ENCODE peak calls at places on chromosomes 7 and 10, in five cellular contexts. One of them, this sample, is unnamed.

GRCh38 chr10:130654726-130655125 is 518.5 kb downstream of the GLRX3 start:
- DNase-seq in PC-3: no peak
- DNase-seq in WTC11: no peak
- DNase-seq in lower leg skin: no peak
- DNase-seq in stimulated activated CD4-positive, alpha-beta T cell treated with anti-CD3 and anti-CD28 coated beads, TNF-alpha, amount 100 ng/mL, for 24 hours: no peak
- DNase-seq in this sample: no peak

GRCh38 chr7:122746948-122747347 is 44.2 kb upstream of the RNF148 start:
- DNase-seq in WTC11: no peak
- DNase-seq in stimulated activated CD4-positive, alpha-beta T cell treated with anti-CD3 and anti-CD28 coated beads, TNF-alpha, amount 100 ng/mL, for 24 hours: no peak
- DNase-seq in lower leg skin: no peak
- DNase-seq in PC-3: no peak
- DNase-seq in this sample: no peak

GRCh38 chr7:77382532-77382931 is 33.6 kb downstream of the GSAP start:
- DNase-seq in PC-3: no peak
- DNase-seq in WTC11: no peak
- DNase-seq in stimulated activated CD4-positive, alpha-beta T cell treated with anti-CD3 and anti-CD28 coated beads, TNF-alpha, amount 100 ng/mL, for 24 hours: no peak
- DNase-seq in lower leg skin: no peak
- DNase-seq in this sample: no peak

GRCh38 chr10:113515521-113516045 is 37.3 kb upstream of the HABP2 start:
- DNase-seq in WTC11: no peak
- DNase-seq in lower leg skin: no peak
- DNase-seq in stimulated activated CD4-positive, alpha-beta T cell treated with anti-CD3 and anti-CD28 coated beads, TNF-alpha, amount 100 ng/mL, for 24 hours: no peak
- DNase-seq in PC-3: no peak
- DNase-seq in this sample: peak

GRCh38 chr7:17521437-17521836 is 223.0 kb downstream of the AHR start:
- DNase-seq in PC-3: peak
- DNase-seq in stimulated activated CD4-positive, alpha-beta T cell treated with anti-CD3 and anti-CD28 coated beads, TNF-alpha, amount 100 ng/mL, for 24 hours: no peak
- DNase-seq in WTC11: no peak
- DNase-seq in lower leg skin: no peak
- DNase-seq in this sample: no peak

GRCh38 chr7:104914427-104914826 is 99.6 kb upstream of the KMT2E start:
- DNase-seq in stimulated activated CD4-positive, alpha-beta T cell treated with anti-CD3 and anti-CD28 coated beads, TNF-alpha, amount 100 ng/mL, for 24 hours: no peak
- DNase-seq in WTC11: no peak
- DNase-seq in PC-3: no peak
- DNase-seq in lower leg skin: no peak
- DNase-seq in this sample: no peak

GRCh38 chr10:133528845-133529575 is 1.8 kb downstream of the CYP2E1 start:
- DNase-seq in WTC11: no peak
- DNase-seq in PC-3: peak
- DNase-seq in lower leg skin: no peak
- DNase-seq in stimulated activated CD4-positive, alpha-beta T cell treated with anti-CD3 and anti-CD28 coated beads, TNF-alpha, amount 100 ng/mL, for 24 hours: no peak
- DNase-seq in this sample: no peak

GRCh38 chr10:78972160-78972946 is 96.4 kb upstream of the ZMIZ1 start:
- DNase-seq in lower leg skin: peak
- DNase-seq in stimulated activated CD4-positive, alpha-beta T cell treated with anti-CD3 and anti-CD28 coated beads, TNF-alpha, amount 100 ng/mL, for 24 hours: no peak
- DNase-seq in WTC11: no peak
- DNase-seq in PC-3: peak
- DNase-seq in this sample: peak

GRCh38 chr7:144835166-144835611 is 664 bp downstream of the TPK1 start:
- DNase-seq in WTC11: peak
- DNase-seq in lower leg skin: peak
- DNase-seq in stimulated activated CD4-positive, alpha-beta T cell treated with anti-CD3 and anti-CD28 coated beads, TNF-alpha, amount 100 ng/mL, for 24 hours: no peak
- DNase-seq in PC-3: peak
- DNase-seq in this sample: peak

GRCh38 chr10:7340179-7340874 is 70.5 kb downstream of the SFMBT2 start:
- DNase-seq in WTC11: no peak
- DNase-seq in stimulated activated CD4-positive, alpha-beta T cell treated with anti-CD3 and anti-CD28 coated beads, TNF-alpha, amount 100 ng/mL, for 24 hours: no peak
- DNase-seq in lower leg skin: no peak
- DNase-seq in PC-3: no peak
- DNase-seq in this sample: peak

GRCh38 chr10:50325449-50326188 is 74.3 kb upstream of the ASAH2 start:
- DNase-seq in stimulated activated CD4-positive, alpha-beta T cell treated with anti-CD3 and anti-CD28 coated beads, TNF-alpha, amount 100 ng/mL, for 24 hours: no peak
- DNase-seq in lower leg skin: peak
- DNase-seq in PC-3: peak
- DNase-seq in WTC11: no peak
- DNase-seq in this sample: peak

GRCh38 chr10:24920907-24921881 is 31.2 kb downstream of the PRTFDC1 start:
- DNase-seq in PC-3: peak
- DNase-seq in stimulated activated CD4-positive, alpha-beta T cell treated with anti-CD3 and anti-CD28 coated beads, TNF-alpha, amount 100 ng/mL, for 24 hours: peak
- DNase-seq in WTC11: no peak
- DNase-seq in lower leg skin: peak
- DNase-seq in this sample: peak

GRCh38 chr10:60848126-60848525 is 69.8 kb downstream of the CDK1 start:
- DNase-seq in stimulated activated CD4-positive, alpha-beta T cell treated with anti-CD3 and anti-CD28 coated beads, TNF-alpha, amount 100 ng/mL, for 24 hours: no peak
- DNase-seq in PC-3: peak
- DNase-seq in WTC11: no peak
- DNase-seq in lower leg skin: no peak
- DNase-seq in this sample: peak

GRCh38 chr7:155521743-155522398 is 24.5 kb downstream of the CNPY1 start:
- DNase-seq in PC-3: no peak
- DNase-seq in lower leg skin: no peak
- DNase-seq in WTC11: no peak
- DNase-seq in stimulated activated CD4-positive, alpha-beta T cell treated with anti-CD3 and anti-CD28 coated beads, TNF-alpha, amount 100 ng/mL, for 24 hours: no peak
- DNase-seq in this sample: no peak

GRCh38 chr7:27187702-27188665 is 3.0 kb upstream of the HOXA11 start:
- DNase-seq in WTC11: no peak
- DNase-seq in lower leg skin: no peak
- DNase-seq in PC-3: peak
- DNase-seq in stimulated activated CD4-positive, alpha-beta T cell treated with anti-CD3 and anti-CD28 coated beads, TNF-alpha, amount 100 ng/mL, for 24 hours: no peak
- DNase-seq in this sample: no peak

GRCh38 chr7:150994141-150994837 is 3.5 kb downstream of the NOS3 start:
- DNase-seq in lower leg skin: no peak
- DNase-seq in stimulated activated CD4-positive, alpha-beta T cell treated with anti-CD3 and anti-CD28 coated beads, TNF-alpha, amount 100 ng/mL, for 24 hours: no peak
- DNase-seq in WTC11: no peak
- DNase-seq in PC-3: no peak
- DNase-seq in this sample: no peak

GRCh38 chr7:57211428-57212100 is 79.3 kb upstream of the ZNF479 start:
- DNase-seq in WTC11: no peak
- DNase-seq in PC-3: no peak
- DNase-seq in lower leg skin: no peak
- DNase-seq in stimulated activated CD4-positive, alpha-beta T cell treated with anti-CD3 and anti-CD28 coated beads, TNF-alpha, amount 100 ng/mL, for 24 hours: no peak
- DNase-seq in this sample: no peak

GRCh38 chr10:43671659-43672555 is 23.2 kb upstream of the ZNF32 start:
- DNase-seq in WTC11: peak
- DNase-seq in lower leg skin: peak
- DNase-seq in stimulated activated CD4-positive, alpha-beta T cell treated with anti-CD3 and anti-CD28 coated beads, TNF-alpha, amount 100 ng/mL, for 24 hours: peak
- DNase-seq in PC-3: peak
- DNase-seq in this sample: peak

GRCh38 chr10:98257961-98258360 is 10.0 kb downstream of the LOXL4 start:
- DNase-seq in PC-3: no peak
- DNase-seq in lower leg skin: no peak
- DNase-seq in stimulated activated CD4-positive, alpha-beta T cell treated with anti-CD3 and anti-CD28 coated beads, TNF-alpha, amount 100 ng/mL, for 24 hours: no peak
- DNase-seq in WTC11: no peak
- DNase-seq in this sample: no peak

GRCh38 chr7:156430109-156430508 is 210.5 kb upstream of the RNF32 start:
- DNase-seq in WTC11: no peak
- DNase-seq in PC-3: no peak
- DNase-seq in stimulated activated CD4-positive, alpha-beta T cell treated with anti-CD3 and anti-CD28 coated beads, TNF-alpha, amount 100 ng/mL, for 24 hours: no peak
- DNase-seq in lower leg skin: no peak
- DNase-seq in this sample: no peak

GRCh38 chr10:128386231-128386630 is 260.0 kb upstream of the MKI67 start:
- DNase-seq in PC-3: no peak
- DNase-seq in WTC11: no peak
- DNase-seq in stimulated activated CD4-positive, alpha-beta T cell treated with anti-CD3 and anti-CD28 coated beads, TNF-alpha, amount 100 ng/mL, for 24 hours: no peak
- DNase-seq in lower leg skin: no peak
- DNase-seq in this sample: no peak

GRCh38 chr10:32055478-32056135 is 618 bp downstream of the KIF5B start:
- DNase-seq in stimulated activated CD4-positive, alpha-beta T cell treated with anti-CD3 and anti-CD28 coated beads, TNF-alpha, amount 100 ng/mL, for 24 hours: peak
- DNase-seq in PC-3: peak
- DNase-seq in lower leg skin: peak
- DNase-seq in WTC11: peak
- DNase-seq in this sample: peak

GRCh38 chr10:119655566-119656001 is 4.4 kb downstream of the BAG3 start:
- DNase-seq in PC-3: peak
- DNase-seq in lower leg skin: peak
- DNase-seq in stimulated activated CD4-positive, alpha-beta T cell treated with anti-CD3 and anti-CD28 coated beads, TNF-alpha, amount 100 ng/mL, for 24 hours: peak
- DNase-seq in WTC11: no peak
- DNase-seq in this sample: peak

GRCh38 chr10:104201636-104202035 is 30.5 kb downstream of the CFAP43 start:
- DNase-seq in stimulated activated CD4-positive, alpha-beta T cell treated with anti-CD3 and anti-CD28 coated beads, TNF-alpha, amount 100 ng/mL, for 24 hours: no peak
- DNase-seq in lower leg skin: no peak
- DNase-seq in PC-3: no peak
- DNase-seq in WTC11: no peak
- DNase-seq in this sample: no peak

GRCh38 chr10:131947631-131948347 is 33.9 kb downstream of the BNIP3 start:
- DNase-seq in PC-3: peak
- DNase-seq in stimulated activated CD4-positive, alpha-beta T cell treated with anti-CD3 and anti-CD28 coated beads, TNF-alpha, amount 100 ng/mL, for 24 hours: no peak
- DNase-seq in WTC11: no peak
- DNase-seq in lower leg skin: no peak
- DNase-seq in this sample: peak

GRCh38 chr7:39847227-39847626 is 102.8 kb upstream of the CDK13 start:
- DNase-seq in WTC11: no peak
- DNase-seq in stimulated activated CD4-positive, alpha-beta T cell treated with anti-CD3 and anti-CD28 coated beads, TNF-alpha, amount 100 ng/mL, for 24 hours: no peak
- DNase-seq in PC-3: no peak
- DNase-seq in lower leg skin: no peak
- DNase-seq in this sample: no peak

GRCh38 chr7:431658-432111 is 88.0 kb downstream of the PDGFA start:
- DNase-seq in WTC11: no peak
- DNase-seq in PC-3: no peak
- DNase-seq in lower leg skin: no peak
- DNase-seq in stimulated activated CD4-positive, alpha-beta T cell treated with anti-CD3 and anti-CD28 coated beads, TNF-alpha, amount 100 ng/mL, for 24 hours: no peak
- DNase-seq in this sample: no peak

GRCh38 chr7:117014673-117015133 is 61.4 kb downstream of the ST7 start:
- DNase-seq in WTC11: no peak
- DNase-seq in stimulated activated CD4-positive, alpha-beta T cell treated with anti-CD3 and anti-CD28 coated beads, TNF-alpha, amount 100 ng/mL, for 24 hours: no peak
- DNase-seq in PC-3: no peak
- DNase-seq in lower leg skin: peak
- DNase-seq in this sample: no peak

GRCh38 chr10:35564276-35564982 is 40.7 kb upstream of the GJD4 start:
- DNase-seq in stimulated activated CD4-positive, alpha-beta T cell treated with anti-CD3 and anti-CD28 coated beads, TNF-alpha, amount 100 ng/mL, for 24 hours: no peak
- DNase-seq in WTC11: no peak
- DNase-seq in lower leg skin: no peak
- DNase-seq in PC-3: no peak
- DNase-seq in this sample: peak

GRCh38 chr7:50711271-50712175 is 71.2 kb downstream of the GRB10 start:
- DNase-seq in lower leg skin: no peak
- DNase-seq in PC-3: peak
- DNase-seq in stimulated activated CD4-positive, alpha-beta T cell treated with anti-CD3 and anti-CD28 coated beads, TNF-alpha, amount 100 ng/mL, for 24 hours: no peak
- DNase-seq in WTC11: no peak
- DNase-seq in this sample: peak

GRCh38 chr7:20834656-20835055 is 48.0 kb upstream of the SP8 start:
- DNase-seq in PC-3: peak
- DNase-seq in lower leg skin: no peak
- DNase-seq in stimulated activated CD4-positive, alpha-beta T cell treated with anti-CD3 and anti-CD28 coated beads, TNF-alpha, amount 100 ng/mL, for 24 hours: no peak
- DNase-seq in WTC11: no peak
- DNase-seq in this sample: no peak

This sample was measured in MG63.